ENCODE peak calls at places on chromosomes 6 and 20, in four cellular contexts. X, R, Z and O are unnamed samples.

GRCh38 chr6:135566311-135567068 is 69.0 kb upstream of the AHI1 start:
- DNase-seq in Z (no peak), R (no peak), X (no peak), O (no peak)

GRCh38 chr20:58216334-58216733 is 12.1 kb downstream of the ANKRD60 start:
- DNase-seq in X (no peak), R (peak), Z (no peak), O (peak)

GRCh38 chr6:41079080-41079479 is 6.3 kb downstream of the NFYA start:
- DNase-seq in R (no peak), Z (no peak), X (no peak), O (no peak)

GRCh38 chr20:62305149-62305764 is 2.5 kb downstream of the ADRM1 start:
- DNase-seq in X (peak), R (no peak), Z (peak), O (no peak)

GRCh38 chr6:28215425-28215824 is 9.7 kb upstream of the ZSCAN9 start:
- DNase-seq in R (no peak), X (peak), Z (no peak), O (no peak)

GRCh38 chr20:57323034-57323433 is 6.6 kb upstream of the SPO11 start:
- DNase-seq in R (peak), X (no peak), Z (no peak), O (peak)

GRCh38 chr6:119323926-119324325 is 25.6 kb downstream of the MAN1A1 start:
- DNase-seq in X (no peak), R (no peak), Z (no peak), O (no peak)

GRCh38 chr6:90087103-90087833 is 193.0 kb downstream of the GJA10 start:
- DNase-seq in Z (no peak), X (no peak), R (no peak), O (no peak)

GRCh38 chr6:108768176-108768555 is 80.1 kb upstream of the ARMC2 start:
- DNase-seq in R (no peak), Z (no peak), X (no peak), O (no peak)

GRCh38 chr6:64252256-64252655 is 616.7 kb downstream of the PHF3 start:
- DNase-seq in R (no peak), Z (no peak), X (no peak), O (no peak)

GRCh38 chr20:62716198-62716940 is 7.7 kb downstream of the NTSR1 start:
- DNase-seq in R (peak), X (no peak), Z (peak), O (no peak)

GRCh38 chr6:11120273-11121005 is 8.9 kb upstream of the ERVFRD-1 start:
- DNase-seq in R (peak), X (peak), Z (no peak), O (no peak)

GRCh38 chr20:38186788-38187221 is 21.7 kb upstream of the TGM2 start:
- DNase-seq in R (peak), X (no peak), Z (no peak), O (no peak)

GRCh38 chr20:44479643-44480042 is 4.0 kb downstream of the TTPAL start:
- DNase-seq in X (no peak), Z (no peak), R (no peak), O (no peak)

GRCh38 chr20:51930775-51931174 is 128.5 kb upstream of the SALL4 start:
- DNase-seq in Z (no peak), R (peak), X (peak), O (peak)

GRCh38 chr6:52394251-52394666 is 25.9 kb upstream of the EFHC1 start:
- DNase-seq in X (no peak), R (no peak), Z (no peak), O (no peak)

GRCh38 chr20:44075191-44075949 is 111.6 kb downstream of the JPH2 start:
- DNase-seq in Z (no peak), X (no peak), R (no peak), O (no peak)

GRCh38 chr6:2582268-2582667 is 168.5 kb downstream of the MYLK4 start:
- DNase-seq in X (no peak), Z (no peak), R (no peak), O (no peak)

GRCh38 chr6:36627141-36627540 is 33.0 kb downstream of the SRSF3 start:
- DNase-seq in R (no peak), X (no peak), Z (no peak), O (no peak)

GRCh38 chr20:17491488-17491887 is 39.7 kb downstream of the BFSP1 start:
- DNase-seq in X (no peak), R (no peak), Z (no peak), O (no peak)

GRCh38 chr20:8414611-8415274 is 282.7 kb downstream of the PLCB1 start:
- DNase-seq in X (peak), R (peak), Z (no peak), O (no peak)

GRCh38 chr6:113308266-113308665 is 548.9 kb upstream of the MARCKS start:
- DNase-seq in Z (no peak), R (no peak), X (no peak), O (no peak)

GRCh38 chr20:48170625-48171024 is 385.3 kb upstream of the SULF2 start:
- DNase-seq in Z (no peak), R (no peak), X (no peak), O (no peak)

GRCh38 chr20:40638414-40638813 is 50.6 kb downstream of the MAFB start:
- DNase-seq in R (no peak), X (no peak), Z (no peak), O (no peak)

GRCh38 chr6:121382467-121383121 is 48.3 kb upstream of the TBC1D32 start:
- DNase-seq in X (peak), Z (no peak), R (no peak), O (no peak)

GRCh38 chr6:132919028-132919427 is 104.7 kb downstream of the RPS12 start:
- DNase-seq in Z (no peak), R (peak), X (peak), O (no peak)

GRCh38 chr6:26571592-26572296 is 25.0 kb upstream of the ABT1 start:
- DNase-seq in R (peak), Z (peak), X (peak), O (no peak)

GRCh38 chr6:116003668-116004067 is 57.0 kb downstream of the FRK start:
- DNase-seq in Z (no peak), X (no peak), R (no peak), O (no peak)